ENCODE peak calls at places on chromosome 15, in four cellular contexts. One of them, this sample, is unnamed.

GRCh38 chr15:33074942-33075341 is 119.6 kb downstream of the FMN1 start:
- DNase-seq in HEK293T: no peak
- DNase-seq in hippocampal formation: no peak
- DNase-seq in activated CD4-positive, alpha-beta T cell treated with anti-CD3 and anti-CD28 coated beads, Interleukin-2, amount 50 U/mL, for 1 hour: no peak
- DNase-seq in this sample: no peak

GRCh38 chr15:31517711-31518110 is 191.1 kb downstream of the KLF13 start:
- DNase-seq in HEK293T: no peak
- DNase-seq in hippocampal formation: no peak
- DNase-seq in activated CD4-positive, alpha-beta T cell treated with anti-CD3 and anti-CD28 coated beads, Interleukin-2, amount 50 U/mL, for 1 hour: no peak
- DNase-seq in this sample: no peak

GRCh38 chr15:78257681-78258080 is 6.7 kb upstream of the DNAJA4 start:
- DNase-seq in HEK293T: no peak
- DNase-seq in hippocampal formation: peak; percentile 62
- DNase-seq in activated CD4-positive, alpha-beta T cell treated with anti-CD3 and anti-CD28 coated beads, Interleukin-2, amount 50 U/mL, for 1 hour: no peak
- DNase-seq in this sample: no peak

GRCh38 chr15:75063338-75063737 is 39.9 kb downstream of the PPCDC start:
- DNase-seq in HEK293T: no peak
- DNase-seq in hippocampal formation: no peak
- DNase-seq in activated CD4-positive, alpha-beta T cell treated with anti-CD3 and anti-CD28 coated beads, Interleukin-2, amount 50 U/mL, for 1 hour: no peak
- DNase-seq in this sample: no peak

GRCh38 chr15:65920825-65921309 is 51.6 kb downstream of the RAB11A start:
- DNase-seq in HEK293T: no peak
- DNase-seq in hippocampal formation: no peak
- DNase-seq in activated CD4-positive, alpha-beta T cell treated with anti-CD3 and anti-CD28 coated beads, Interleukin-2, amount 50 U/mL, for 1 hour: no peak
- DNase-seq in this sample: no peak

GRCh38 chr15:76533995-76534394 is 197.4 kb downstream of the ISL2 start:
- DNase-seq in HEK293T: no peak
- DNase-seq in hippocampal formation: no peak
- DNase-seq in activated CD4-positive, alpha-beta T cell treated with anti-CD3 and anti-CD28 coated beads, Interleukin-2, amount 50 U/mL, for 1 hour: no peak
- DNase-seq in this sample: no peak

GRCh38 chr15:92882697-92883642 is 17.2 kb upstream of the CHD2 start:
- DNase-seq in HEK293T: no peak
- DNase-seq in hippocampal formation: peak; percentile 99
- DNase-seq in activated CD4-positive, alpha-beta T cell treated with anti-CD3 and anti-CD28 coated beads, Interleukin-2, amount 50 U/mL, for 1 hour: peak; percentile 35
- DNase-seq in this sample: peak; percentile 70

GRCh38 chr15:57969355-57969754 is 96.2 kb downstream of the ALDH1A2 start:
- DNase-seq in HEK293T: peak; percentile 17
- DNase-seq in hippocampal formation: no peak
- DNase-seq in activated CD4-positive, alpha-beta T cell treated with anti-CD3 and anti-CD28 coated beads, Interleukin-2, amount 50 U/mL, for 1 hour: no peak
- DNase-seq in this sample: no peak

GRCh38 chr15:75104804-75105557 is 81.6 kb downstream of the PPCDC start:
- DNase-seq in HEK293T: peak; percentile 41
- DNase-seq in hippocampal formation: no peak
- DNase-seq in activated CD4-positive, alpha-beta T cell treated with anti-CD3 and anti-CD28 coated beads, Interleukin-2, amount 50 U/mL, for 1 hour: no peak
- DNase-seq in this sample: no peak

GRCh38 chr15:85423256-85423655 is 42.9 kb downstream of the AKAP13 start:
- DNase-seq in HEK293T: no peak
- DNase-seq in hippocampal formation: no peak
- DNase-seq in activated CD4-positive, alpha-beta T cell treated with anti-CD3 and anti-CD28 coated beads, Interleukin-2, amount 50 U/mL, for 1 hour: no peak
- DNase-seq in this sample: no peak

GRCh38 chr15:43274136-43274535 is 7.4 kb upstream of the TGM5 start:
- DNase-seq in HEK293T: no peak
- DNase-seq in hippocampal formation: no peak
- DNase-seq in activated CD4-positive, alpha-beta T cell treated with anti-CD3 and anti-CD28 coated beads, Interleukin-2, amount 50 U/mL, for 1 hour: no peak
- DNase-seq in this sample: no peak

GRCh38 chr15:70120109-70120508 is 22.4 kb upstream of the TLE3 start:
- DNase-seq in HEK293T: no peak
- DNase-seq in hippocampal formation: no peak
- DNase-seq in activated CD4-positive, alpha-beta T cell treated with anti-CD3 and anti-CD28 coated beads, Interleukin-2, amount 50 U/mL, for 1 hour: no peak
- DNase-seq in this sample: no peak

GRCh38 chr15:31465083-31465955 is 138.7 kb downstream of the KLF13 start:
- DNase-seq in HEK293T: no peak
- DNase-seq in hippocampal formation: no peak
- DNase-seq in activated CD4-positive, alpha-beta T cell treated with anti-CD3 and anti-CD28 coated beads, Interleukin-2, amount 50 U/mL, for 1 hour: no peak
- DNase-seq in this sample: no peak

GRCh38 chr15:98614681-98615080 is 33.7 kb upstream of the IGF1R start:
- DNase-seq in HEK293T: no peak
- DNase-seq in hippocampal formation: no peak
- DNase-seq in activated CD4-positive, alpha-beta T cell treated with anti-CD3 and anti-CD28 coated beads, Interleukin-2, amount 50 U/mL, for 1 hour: no peak
- DNase-seq in this sample: no peak

GRCh38 chr15:71011503-71012155 is 103.6 kb upstream of the THSD4 start:
- DNase-seq in HEK293T: peak; percentile 30
- DNase-seq in hippocampal formation: no peak
- DNase-seq in activated CD4-positive, alpha-beta T cell treated with anti-CD3 and anti-CD28 coated beads, Interleukin-2, amount 50 U/mL, for 1 hour: no peak
- DNase-seq in this sample: no peak

GRCh38 chr15:44798815-44799214 is 62.5 kb downstream of the TRIM69 start:
- DNase-seq in HEK293T: peak; percentile 8
- DNase-seq in hippocampal formation: no peak
- DNase-seq in activated CD4-positive, alpha-beta T cell treated with anti-CD3 and anti-CD28 coated beads, Interleukin-2, amount 50 U/mL, for 1 hour: no peak
- DNase-seq in this sample: no peak

GRCh38 chr15:93042211-93042610 is 46.8 kb downstream of the RGMA start:
- DNase-seq in HEK293T: no peak
- DNase-seq in hippocampal formation: no peak
- DNase-seq in activated CD4-positive, alpha-beta T cell treated with anti-CD3 and anti-CD28 coated beads, Interleukin-2, amount 50 U/mL, for 1 hour: no peak
- DNase-seq in this sample: no peak

GRCh38 chr15:59294961-59295741 is 77.5 kb downstream of the MYO1E start:
- DNase-seq in HEK293T: no peak
- DNase-seq in hippocampal formation: no peak
- DNase-seq in activated CD4-positive, alpha-beta T cell treated with anti-CD3 and anti-CD28 coated beads, Interleukin-2, amount 50 U/mL, for 1 hour: no peak
- DNase-seq in this sample: no peak

GRCh38 chr15:54150255-54150654 is 172.0 kb downstream of the UNC13C start:
- DNase-seq in HEK293T: no peak
- DNase-seq in hippocampal formation: no peak
- DNase-seq in activated CD4-positive, alpha-beta T cell treated with anti-CD3 and anti-CD28 coated beads, Interleukin-2, amount 50 U/mL, for 1 hour: no peak
- DNase-seq in this sample: no peak

GRCh38 chr15:86743283-86743903 is 663.7 kb downstream of the AGBL1 start:
- DNase-seq in HEK293T: peak; percentile 54
- DNase-seq in hippocampal formation: no peak
- DNase-seq in activated CD4-positive, alpha-beta T cell treated with anti-CD3 and anti-CD28 coated beads, Interleukin-2, amount 50 U/mL, for 1 hour: peak; percentile 52
- DNase-seq in this sample: peak; percentile 47

GRCh38 chr15:61640751-61641150 is 411.6 kb upstream of the RORA start:
- DNase-seq in HEK293T: no peak
- DNase-seq in hippocampal formation: no peak
- DNase-seq in activated CD4-positive, alpha-beta T cell treated with anti-CD3 and anti-CD28 coated beads, Interleukin-2, amount 50 U/mL, for 1 hour: no peak
- DNase-seq in this sample: no peak

GRCh38 chr15:77024273-77025065 is 29.5 kb downstream of the PSTPIP1 start:
- DNase-seq in HEK293T: peak; percentile 91
- DNase-seq in hippocampal formation: peak; percentile 38
- DNase-seq in activated CD4-positive, alpha-beta T cell treated with anti-CD3 and anti-CD28 coated beads, Interleukin-2, amount 50 U/mL, for 1 hour: peak; percentile 67
- DNase-seq in this sample: peak; percentile 82

GRCh38 chr15:43969802-43970375 is 143.1 kb downstream of the WDR76 start:
- DNase-seq in HEK293T: no peak
- DNase-seq in hippocampal formation: peak; percentile 43
- DNase-seq in activated CD4-positive, alpha-beta T cell treated with anti-CD3 and anti-CD28 coated beads, Interleukin-2, amount 50 U/mL, for 1 hour: no peak
- DNase-seq in this sample: no peak

GRCh38 chr15:33968224-33968623 is at the start of gene CHRM5:
- DNase-seq in HEK293T: no peak
- DNase-seq in hippocampal formation: no peak
- DNase-seq in activated CD4-positive, alpha-beta T cell treated with anti-CD3 and anti-CD28 coated beads, Interleukin-2, amount 50 U/mL, for 1 hour: no peak
- DNase-seq in this sample: no peak

GRCh38 chr15:31352911-31353811 is 26.5 kb downstream of the KLF13 start:
- DNase-seq in HEK293T: no peak
- DNase-seq in hippocampal formation: peak; percentile 83
- DNase-seq in activated CD4-positive, alpha-beta T cell treated with anti-CD3 and anti-CD28 coated beads, Interleukin-2, amount 50 U/mL, for 1 hour: no peak
- DNase-seq in this sample: peak; percentile 61